ENCODE peak calls at places on chromosomes 13 and 19, in nine cellular contexts. D is colonic mucosa; B is GM13977; Z is H4; H is HFF-Myc; O is HTR-8/SVneo; J is kidney tubule cell; U is CD8-positive, alpha-beta memory T cell; V is caudate nucleus. F is an unnamed sample.

GRCh38 chr13:80924596-80924995 is 583.7 kb upstream of the SPRY2 start:
- DNase-seq in D (no peak), B (no peak), Z (no peak), H (no peak), O (no peak), J (no peak), U (no peak), V (no peak), F (no peak)

GRCh38 chr13:97298816-97299215 is 76.7 kb downstream of the MBNL2 start:
- DNase-seq in D (no peak), B (no peak), Z (no peak), H (no peak), O (no peak), J (peak), U (no peak), V (no peak), F (no peak)

GRCh38 chr13:80717834-80718233 is 376.9 kb upstream of the SPRY2 start:
- DNase-seq in D (no peak), B (no peak), Z (no peak), H (no peak), O (no peak), J (no peak), U (no peak), V (no peak), F (no peak)

GRCh38 chr13:79589605-79590511 is 108.9 kb downstream of the NDFIP2 start:
- DNase-seq in D (no peak), B (no peak), Z (peak), H (no peak), O (no peak), J (no peak), U (no peak), V (no peak), F (no peak)

GRCh38 chr13:70339738-70340137 is 231.5 kb upstream of the KLHL1 start:
- DNase-seq in D (peak), B (no peak), Z (peak), H (no peak), O (no peak), J (peak), U (no peak), V (no peak), F (no peak)

GRCh38 chr13:31037351-31037750 is 104.9 kb downstream of the TEX26 start:
- DNase-seq in D (no peak), B (no peak), Z (no peak), H (no peak), O (no peak), J (no peak), U (no peak), V (no peak), F (no peak)

GRCh38 chr13:42354246-42355117 is 82.5 kb downstream of the AKAP11 start:
- DNase-seq in D (no peak), B (peak), Z (peak), H (no peak), O (no peak), J (peak), U (no peak), V (no peak), F (peak)

GRCh38 chr13:49367640-49368431 is 76.0 kb downstream of the CAB39L start:
- DNase-seq in D (no peak), B (no peak), Z (no peak), H (no peak), O (no peak), J (no peak), U (no peak), V (peak), F (no peak)

GRCh38 chr19:18086590-18087138 is at the start of gene IL12RB1:
- DNase-seq in D (no peak), B (peak), Z (no peak), H (no peak), O (no peak), J (no peak), U (peak), V (no peak), F (no peak)

GRCh38 chr13:98885605-98886004 is 92.3 kb downstream of the DOCK9 start:
- DNase-seq in D (no peak), B (no peak), Z (no peak), H (no peak), O (no peak), J (no peak), U (no peak), V (no peak), F (no peak)

GRCh38 chr19:30896551-30896950 is 452.7 kb downstream of the TSHZ3 start:
- DNase-seq in D (no peak), B (no peak), Z (no peak), H (no peak), O (no peak), J (no peak), U (no peak), V (no peak), F (no peak)